ENCODE peak calls at places on chromosomes 1 and 21, in ten cellular contexts. E is CD8-positive, alpha-beta T cell; J is spleen; Y is endothelial cell; P is fibroblast of lung; L is hepatocyte; O is RWPE1; D is progenitor cell of endocrine pancreas; F is heart right ventricle; R is uterus. N is an unnamed sample.

GRCh38 chr1:155226910-155227260 is 18.4 kb downstream of the MTX1 start:
- DNase-seq in R (no peak), D (peak), Y (peak), O (no peak), P (peak), E (no peak), L (peak), F (peak), J (peak), N (peak)

GRCh38 chr1:232227171-232227740 is 402.7 kb downstream of the SIPA1L2 start:
- DNase-seq in J (no peak), F (peak), E (no peak), L (no peak), O (no peak), R (no peak), D (no peak), Y (no peak), P (no peak), N (no peak)

GRCh38 chr1:64915381-64916274 is 50.7 kb downstream of the JAK1 start:
- DNase-seq in E (no peak), Y (no peak), P (peak), R (no peak), O (peak), J (no peak), F (no peak), L (peak), D (peak), N (no peak)

GRCh38 chr1:75503221-75503974 is 107.5 kb downstream of the SLC44A5 start:
- DNase-seq in J (no peak), D (no peak), Y (no peak), F (no peak), P (peak), E (no peak), L (no peak), O (no peak), R (no peak), N (no peak)

GRCh38 chr1:234848972-234849641 is 239.1 kb upstream of the IRF2BP2 start:
- DNase-seq in O (peak), F (no peak), D (no peak), E (no peak), Y (no peak), R (no peak), J (no peak), L (no peak), P (peak), N (no peak)

GRCh38 chr1:222171005-222171404 is 376.9 kb downstream of the HHIPL2 start:
- DNase-seq in P (peak), F (no peak), R (no peak), L (peak), E (no peak), O (peak), J (no peak), Y (no peak), D (no peak), N (no peak)

GRCh38 chr1:237239248-237239647 is 197.3 kb downstream of the RYR2 start:
- DNase-seq in D (no peak), O (no peak), J (no peak), P (no peak), Y (no peak), L (no peak), E (no peak), R (no peak), F (no peak), N (no peak)

GRCh38 chr1:101769520-101769919 is 227.2 kb downstream of the OLFM3 start:
- DNase-seq in D (no peak), F (no peak), E (no peak), J (no peak), O (no peak), L (peak), P (no peak), R (no peak), Y (peak), N (no peak)

GRCh38 chr1:42657981-42658879 is at the start of gene PPIH:
- DNase-seq in D (peak), J (peak), Y (peak), F (peak), E (peak), P (peak), R (peak), L (peak), O (peak), N (peak)

GRCh38 chr1:56064705-56065104 is 514.7 kb downstream of the PLPP3 start:
- DNase-seq in R (no peak), P (peak), F (no peak), E (no peak), D (no peak), Y (no peak), J (no peak), L (peak), O (peak), N (no peak)

GRCh38 chr1:157442065-157442464 is 110.2 kb downstream of the FCRL5 start:
- DNase-seq in R (no peak), F (no peak), J (no peak), D (no peak), P (no peak), L (peak), Y (no peak), E (no peak), O (no peak), N (no peak)

GRCh38 chr1:84759756-84760155 is 69.5 kb upstream of the SSX2IP start:
- DNase-seq in R (peak), Y (no peak), L (no peak), P (no peak), D (no peak), O (no peak), E (no peak), F (no peak), J (no peak), N (no peak)

GRCh38 chr21:35436899-35437298 is 387.8 kb upstream of the RUNX1 start:
- DNase-seq in L (no peak), O (no peak), E (no peak), D (no peak), J (no peak), Y (no peak), P (no peak), R (no peak), F (no peak), N (no peak)

GRCh38 chr21:45367402-45368351 is 37.3 kb upstream of the COL18A1 start:
- DNase-seq in J (no peak), R (no peak), D (no peak), E (no peak), L (no peak), Y (no peak), O (no peak), F (no peak), P (no peak), N (no peak)

GRCh38 chr1:11505591-11506538 is 26.9 kb downstream of the DISP3 start:
- DNase-seq in O (no peak), J (no peak), E (no peak), R (no peak), Y (no peak), D (no peak), F (no peak), L (no peak), P (no peak), N (no peak)

GRCh38 chr21:26849428-26850115 is 4.4 kb upstream of the ADAMTS1 start:
- DNase-seq in R (no peak), E (no peak), F (peak), L (peak), D (no peak), P (peak), Y (no peak), O (no peak), J (no peak), N (no peak)

GRCh38 chr1:226627924-226628623 is 79.5 kb downstream of the STUM start:
- DNase-seq in F (no peak), Y (no peak), R (peak), J (peak), L (no peak), E (no peak), D (no peak), P (no peak), O (no peak), N (peak)

GRCh38 chr21:14116080-14116481 is 94.7 kb downstream of the LIPI start:
- DNase-seq in R (no peak), P (no peak), E (no peak), D (no peak), L (no peak), J (no peak), O (no peak), Y (no peak), F (no peak), N (no peak)

GRCh38 chr21:37627074-37627473 is 260.5 kb downstream of the DYRK1A start:
- DNase-seq in F (no peak), L (peak), O (no peak), D (no peak), Y (no peak), P (no peak), J (no peak), R (no peak), E (no peak), N (no peak)

GRCh38 chr1:246008256-246008901 is 498.7 kb downstream of the SMYD3 start:
- DNase-seq in Y (no peak), F (no peak), O (no peak), E (no peak), J (no peak), R (no peak), L (no peak), D (no peak), P (no peak), N (no peak)

GRCh38 chr1:27862671-27863551 is 9.4 kb upstream of the THEMIS2 start:
- DNase-seq in P (peak), L (peak), Y (peak), F (peak), J (no peak), E (no peak), O (peak), D (no peak), R (no peak), N (peak)

GRCh38 chr1:183308719-183309118 is 109.5 kb downstream of the NMNAT2 start:
- DNase-seq in F (no peak), J (no peak), D (no peak), E (no peak), R (no peak), O (no peak), P (no peak), L (no peak), Y (no peak), N (no peak)
- TF ChIP-seq CTCF in F (no peak), J (no peak), D (no peak), E (no peak), R (no peak), O (no peak), P (no peak), L (no peak), Y (no peak), N (no peak)

DNA sequence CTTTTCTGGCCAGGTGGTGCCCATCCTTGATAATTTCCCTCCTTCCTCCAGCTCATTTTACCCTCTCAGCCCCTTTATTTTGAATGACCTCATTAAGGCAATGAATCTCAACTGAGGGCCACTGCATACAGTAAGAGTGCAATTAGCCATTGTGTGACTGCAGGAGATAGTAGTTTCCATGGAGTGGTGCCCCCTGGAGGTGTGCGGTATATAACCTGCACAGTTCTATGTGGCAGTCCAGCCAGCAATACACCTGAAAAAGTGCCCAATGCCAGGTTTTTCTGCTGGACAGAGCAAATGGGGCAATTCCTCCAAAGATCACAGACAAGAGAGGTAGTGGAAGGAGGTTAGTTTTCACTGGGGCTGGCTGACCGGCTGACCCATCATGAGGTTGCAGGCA is 25.9 kb upstream of the LRRC38 start:
- DNase-seq in F (no peak), Y (no peak), R (no peak), O (no peak), J (no peak), E (no peak), P (no peak), L (no peak), D (no peak), N (no peak)
- TF ChIP-seq CTCF in F (no peak), Y (no peak), R (no peak), O (no peak), J (no peak), E (no peak), P (no peak), L (no peak), D (no peak), N (no peak)

DNA sequence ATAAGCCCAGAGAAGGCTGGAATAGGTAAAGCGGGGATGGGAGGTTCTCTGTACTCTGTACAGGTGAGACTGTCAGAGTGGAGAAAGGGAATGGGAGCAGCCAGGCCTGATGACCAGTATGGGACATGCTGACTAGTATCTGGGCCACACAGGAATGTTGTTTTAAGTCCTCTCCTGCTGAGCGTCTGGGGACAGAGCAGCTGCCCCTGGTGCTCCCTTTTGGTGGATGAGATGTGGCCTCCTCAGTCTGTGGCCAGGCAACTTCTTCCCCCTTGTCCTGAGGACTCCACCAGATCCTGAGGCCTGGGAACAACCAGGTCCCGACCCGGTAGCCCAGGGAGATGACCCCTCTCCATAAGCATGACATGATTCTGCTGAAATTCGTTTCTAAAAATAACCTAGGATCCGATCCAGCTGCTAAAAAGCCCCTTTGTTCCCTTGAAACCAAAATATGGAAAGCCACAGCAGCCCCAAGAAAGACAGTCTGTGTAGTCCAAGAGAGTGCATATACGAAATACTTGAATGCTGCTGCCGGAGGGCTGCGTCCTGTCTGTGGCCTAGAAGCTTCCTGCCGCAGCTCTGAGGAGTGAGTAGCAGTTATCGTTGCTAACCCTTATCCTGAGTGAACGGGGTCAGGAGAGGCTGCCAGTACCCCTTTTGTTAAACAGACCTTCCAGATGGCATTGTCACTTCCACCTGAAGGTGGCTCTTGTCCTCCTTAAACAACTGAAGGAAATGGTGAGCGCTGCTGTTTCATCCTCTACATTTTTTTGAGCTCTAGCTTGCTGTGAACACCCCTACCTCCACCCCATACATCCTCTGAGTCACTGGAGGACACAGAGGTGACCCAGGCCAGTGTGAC is 47.1 kb downstream of the ATP2B4 start:
- DNase-seq in D (no peak), R (peak), J (peak), E (peak), P (peak), Y (peak), O (peak), F (peak), L (peak), N (no peak)
- TF ChIP-seq CTCF in D (no peak), R (peak), J (peak), E (peak), P (no peak), Y (no peak), O (no peak), F (no peak), L (peak), N (peak)

DNA sequence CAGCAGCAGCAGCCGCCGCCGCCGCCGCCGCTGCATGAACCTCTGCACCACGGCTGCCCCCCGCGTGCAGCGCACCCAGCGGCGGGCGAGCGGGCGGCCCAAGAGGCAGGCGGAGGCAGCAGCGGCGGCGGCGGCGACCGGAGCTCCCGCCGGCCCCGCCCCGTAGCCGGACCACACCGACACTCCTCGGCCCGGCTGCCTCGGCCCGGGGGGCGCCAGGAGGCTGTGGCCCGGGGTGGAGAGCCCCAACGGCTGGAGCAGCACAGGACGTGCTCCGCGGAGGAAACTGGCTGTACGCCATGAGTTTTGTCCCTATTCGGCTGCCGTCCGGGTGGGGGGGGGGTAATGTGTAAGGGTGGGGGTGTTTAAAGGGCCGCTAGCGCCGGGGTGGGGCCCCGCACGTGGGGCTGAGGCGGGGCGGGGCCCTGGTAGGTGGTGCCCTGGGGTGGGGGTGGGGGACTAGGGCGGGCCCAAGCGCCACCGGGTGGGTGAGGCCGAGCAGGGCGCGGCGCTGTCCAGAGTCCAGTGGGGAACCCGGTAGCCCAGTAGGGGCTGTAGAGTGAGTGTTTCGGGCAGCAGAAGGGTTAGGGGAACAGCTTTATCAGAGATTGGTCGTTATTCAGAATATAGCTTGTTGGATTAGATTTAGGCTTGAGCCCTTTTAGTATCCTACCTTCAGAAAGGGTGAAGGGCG is at the start of gene FAM78B:
- DNase-seq in J (peak), R (peak), O (peak), E (peak), D (peak), Y (peak), P (peak), L (peak), F (peak), N (peak)
- TF ChIP-seq CTCF in J (peak), R (no peak), O (peak), E (no peak), D (peak), Y (no peak), P (no peak), L (no peak), F (no peak), N (no peak)

DNA sequence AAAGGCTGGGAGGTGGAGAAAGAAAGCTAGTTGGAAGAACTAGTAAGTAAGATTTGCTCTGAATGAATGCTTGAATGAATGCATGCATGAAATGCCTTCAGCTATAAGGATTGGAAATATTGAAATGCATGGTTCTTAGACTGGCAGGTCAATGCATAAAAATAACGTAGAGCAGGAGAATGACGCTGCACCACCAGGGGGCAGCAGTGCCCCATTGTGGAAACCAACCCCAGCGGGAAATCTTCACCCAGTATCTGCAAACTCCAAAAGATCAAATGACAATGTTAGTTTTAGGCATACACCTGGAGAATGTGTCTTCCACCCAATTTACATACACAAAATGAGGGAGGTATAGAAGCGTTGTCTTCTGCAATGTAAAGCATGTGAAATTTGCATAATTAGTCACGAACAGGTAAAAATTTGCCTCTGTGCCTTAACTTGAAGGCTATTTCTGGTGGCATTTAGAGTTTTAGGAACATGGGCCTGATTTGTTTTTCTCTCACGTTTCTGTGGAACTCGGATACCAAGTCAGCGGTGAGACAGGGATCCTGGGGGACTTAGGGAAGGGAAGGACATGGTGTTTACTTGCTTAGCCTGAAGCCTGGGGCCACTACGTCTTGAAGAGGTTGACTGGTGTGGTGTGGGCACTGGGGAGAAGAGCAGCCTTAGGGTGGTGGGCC is 78.6 kb downstream of the HHAT start:
- DNase-seq in R (peak), Y (peak), D (peak), E (peak), P (peak), L (peak), F (peak), O (peak), J (peak), N (peak)
- TF ChIP-seq CTCF in R (peak), Y (peak), D (peak), E (peak), P (peak), L (peak), F (peak), O (peak), J (peak), N (peak)

DNA sequence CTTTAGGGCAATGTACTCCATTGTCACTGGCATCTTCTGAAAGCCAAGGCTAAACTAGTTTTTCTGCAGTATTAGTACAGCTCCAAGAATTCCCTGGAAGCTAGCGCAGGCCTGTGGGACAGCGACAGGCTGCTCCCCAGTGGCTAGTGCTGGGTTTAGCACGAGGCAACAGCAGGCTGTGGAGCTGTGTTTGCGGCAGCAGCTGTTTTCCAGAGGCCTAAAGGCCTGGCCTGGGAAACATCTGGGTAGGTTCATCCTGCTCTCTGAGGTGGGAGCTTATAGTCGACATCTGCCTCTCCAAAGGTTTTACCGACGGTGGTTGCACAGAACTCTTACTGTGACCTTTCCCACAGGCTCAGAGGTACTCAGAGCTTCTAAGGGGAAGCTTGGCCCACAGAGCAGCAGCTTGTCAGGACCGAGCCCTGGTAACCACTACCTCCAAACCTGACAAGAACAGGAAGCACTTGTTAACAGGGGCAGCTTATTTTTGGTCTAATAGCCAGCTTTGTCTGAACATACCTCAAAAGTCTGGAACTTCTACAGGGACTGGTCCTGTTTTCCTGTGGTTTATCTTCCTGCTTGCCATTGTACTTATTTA is 17.2 kb downstream of the CC2D1B start:
- DNase-seq in L (peak), Y (peak), P (peak), E (no peak), D (no peak), O (peak), R (no peak), J (no peak), F (no peak), N (no peak)
- TF ChIP-seq CTCF in L (peak), Y (no peak), P (peak), E (no peak), D (peak), O (no peak), R (no peak), J (no peak), F (no peak), N (peak)

GRCh38 chr1:25694591-25695007 is 78.0 kb downstream of the MAN1C1 start:
- DNase-seq in Y (no peak), L (peak), J (no peak), R (no peak), F (no peak), P (no peak), O (no peak), E (no peak), D (no peak), N (no peak)

GRCh38 chr1:25697426-25698220 is 81.0 kb downstream of the MAN1C1 start:
- DNase-seq in Y (no peak), L (no peak), J (no peak), E (peak), P (no peak), D (no peak), R (no peak), F (no peak), O (no peak), N (no peak)

GRCh38 chr1:25695991-25696330 is 79.4 kb downstream of the MAN1C1 start:
- DNase-seq in E (no peak), P (peak), F (no peak), Y (no peak), O (peak), L (peak), D (no peak), J (no peak), R (peak), N (no peak)

GRCh38 chr1:25694167-25694566 is 77.6 kb downstream of the MAN1C1 start:
- DNase-seq in E (no peak), F (no peak), D (no peak), P (peak), J (no peak), Y (no peak), R (peak), O (no peak), L (peak), N (no peak)

GRCh38 chr1:25695066-25695990 is 78.7 kb downstream of the MAN1C1 start:
- DNase-seq in F (peak), O (peak), E (no peak), L (peak), Y (peak), D (no peak), P (peak), J (no peak), R (peak), N (peak)
- TF ChIP-seq CTCF in F (no peak), O (no peak), E (no peak), L (peak), Y (no peak), D (no peak), P (peak), J (no peak), R (peak), N (peak)